ENCODE peak calls at places on chromosomes 13 and 19, in four cellular contexts. One of them, this sample, is unnamed.

GRCh38 chr13:113652404-113653263 is 5.4 kb downstream of the ATP4B start:
- DNase-seq in mammary epithelial cell: no peak
- DNase-seq in MM.1S: no peak
- DNase-seq in CD4-positive, CD25-positive, alpha-beta regulatory T cell: no peak
- DNase-seq in this sample: no peak

GRCh38 chr13:112783135-112783945 is 93.5 kb downstream of the ATP11A start:
- DNase-seq in MM.1S: no peak
- DNase-seq in CD4-positive, CD25-positive, alpha-beta regulatory T cell: no peak
- DNase-seq in mammary epithelial cell: no peak
- DNase-seq in this sample: no peak

GRCh38 chr19:17762505-17763229 is 11.4 kb downstream of the FCHO1 start:
- DNase-seq in MM.1S: no peak
- DNase-seq in mammary epithelial cell: no peak
- DNase-seq in CD4-positive, CD25-positive, alpha-beta regulatory T cell: no peak
- DNase-seq in this sample: no peak

GRCh38 chr13:98781905-98782304 is 29.4 kb upstream of the SLC15A1 start:
- DNase-seq in CD4-positive, CD25-positive, alpha-beta regulatory T cell: no peak
- DNase-seq in MM.1S: no peak
- DNase-seq in mammary epithelial cell: no peak
- DNase-seq in this sample: no peak

GRCh38 chr13:44508562-44509062 is 67.5 kb downstream of the TSC22D1 start:
- DNase-seq in CD4-positive, CD25-positive, alpha-beta regulatory T cell: no peak
- DNase-seq in MM.1S: no peak
- DNase-seq in mammary epithelial cell: no peak
- DNase-seq in this sample: no peak

GRCh38 chr13:112510002-112510780 is 77.8 kb downstream of the TUBGCP3 start:
- DNase-seq in mammary epithelial cell: peak; percentile 14
- DNase-seq in MM.1S: peak; percentile 41
- DNase-seq in CD4-positive, CD25-positive, alpha-beta regulatory T cell: no peak
- DNase-seq in this sample: no peak

GRCh38 chr19:39997595-39998216 is 846 bp downstream of the ZNF546 start:
- DNase-seq in CD4-positive, CD25-positive, alpha-beta regulatory T cell: no peak
- DNase-seq in MM.1S: peak; percentile 26
- DNase-seq in mammary epithelial cell: peak; percentile 5
- DNase-seq in this sample: no peak

GRCh38 chr13:110298221-110298565 is 8.8 kb downstream of the COL4A1 start:
- DNase-seq in MM.1S: no peak
- DNase-seq in CD4-positive, CD25-positive, alpha-beta regulatory T cell: no peak
- DNase-seq in mammary epithelial cell: no peak
- DNase-seq in this sample: no peak

GRCh38 chr19:40332669-40333068 is 15.5 kb downstream of the C19orf47 start:
- DNase-seq in MM.1S: no peak
- DNase-seq in mammary epithelial cell: no peak
- DNase-seq in CD4-positive, CD25-positive, alpha-beta regulatory T cell: no peak
- DNase-seq in this sample: no peak

GRCh38 chr13:29969286-29969685 is 118.9 kb upstream of the UBL3 start:
- DNase-seq in CD4-positive, CD25-positive, alpha-beta regulatory T cell: no peak
- DNase-seq in mammary epithelial cell: peak; percentile 10
- DNase-seq in MM.1S: no peak
- DNase-seq in this sample: no peak

GRCh38 chr13:108981407-108981806 is 352.0 kb downstream of the MYO16 start:
- DNase-seq in MM.1S: no peak
- DNase-seq in CD4-positive, CD25-positive, alpha-beta regulatory T cell: no peak
- DNase-seq in mammary epithelial cell: no peak
- DNase-seq in this sample: no peak

GRCh38 chr13:36919206-36919832 is 719 bp downstream of the SMAD9 start:
- DNase-seq in MM.1S: no peak
- DNase-seq in CD4-positive, CD25-positive, alpha-beta regulatory T cell: no peak
- DNase-seq in mammary epithelial cell: peak; percentile 6
- DNase-seq in this sample: no peak

GRCh38 chr13:108342369-108343289 is 73.1 kb downstream of the TNFSF13B start:
- DNase-seq in CD4-positive, CD25-positive, alpha-beta regulatory T cell: no peak
- DNase-seq in mammary epithelial cell: peak; percentile 6
- DNase-seq in MM.1S: peak; percentile 54
- DNase-seq in this sample: peak; percentile 35

GRCh38 chr13:113211774-113212173 is 2.4 kb downstream of the CUL4A start:
- DNase-seq in mammary epithelial cell: no peak
- DNase-seq in MM.1S: no peak
- DNase-seq in CD4-positive, CD25-positive, alpha-beta regulatory T cell: no peak
- DNase-seq in this sample: no peak

GRCh38 chr19:4993683-4994082 is 24.8 kb downstream of the KDM4B start:
- DNase-seq in MM.1S: no peak
- DNase-seq in mammary epithelial cell: no peak
- DNase-seq in CD4-positive, CD25-positive, alpha-beta regulatory T cell: no peak
- DNase-seq in this sample: no peak

GRCh38 chr19:13195678-13196077 is 45.5 kb downstream of the IER2 start:
- DNase-seq in CD4-positive, CD25-positive, alpha-beta regulatory T cell: peak; percentile 44
- DNase-seq in MM.1S: peak; percentile 60
- DNase-seq in mammary epithelial cell: no peak
- DNase-seq in this sample: peak; percentile 66

GRCh38 chr13:49400755-49401659 is 42.9 kb downstream of the CAB39L start:
- DNase-seq in MM.1S: no peak
- DNase-seq in CD4-positive, CD25-positive, alpha-beta regulatory T cell: no peak
- DNase-seq in mammary epithelial cell: peak; percentile 2
- DNase-seq in this sample: no peak

GRCh38 chr13:102484329-102484728 is 82.5 kb upstream of the FGF14 start:
- DNase-seq in CD4-positive, CD25-positive, alpha-beta regulatory T cell: no peak
- DNase-seq in mammary epithelial cell: peak; percentile 17
- DNase-seq in MM.1S: no peak
- DNase-seq in this sample: no peak

GRCh38 chr13:30421093-30422055 is 919 bp upstream of the UBE2L5 start:
- DNase-seq in mammary epithelial cell: peak; percentile 85
- DNase-seq in CD4-positive, CD25-positive, alpha-beta regulatory T cell: peak; percentile 38
- DNase-seq in MM.1S: peak; percentile 40
- DNase-seq in this sample: peak; percentile 16

GRCh38 chr19:50896591-50897190 is 14.5 kb downstream of the KLK4 start:
- DNase-seq in mammary epithelial cell: peak; percentile 98
- DNase-seq in MM.1S: no peak
- DNase-seq in CD4-positive, CD25-positive, alpha-beta regulatory T cell: no peak
- DNase-seq in this sample: no peak

GRCh38 chr13:32659736-32660135 is 73.5 kb downstream of the PDS5B start:
- DNase-seq in MM.1S: no peak
- DNase-seq in CD4-positive, CD25-positive, alpha-beta regulatory T cell: no peak
- DNase-seq in mammary epithelial cell: no peak
- DNase-seq in this sample: no peak

GRCh38 chr19:45103200-45103624 is 10.2 kb downstream of the PPP1R37 start:
- DNase-seq in MM.1S: no peak
- DNase-seq in CD4-positive, CD25-positive, alpha-beta regulatory T cell: no peak
- DNase-seq in mammary epithelial cell: no peak
- DNase-seq in this sample: peak; percentile 52

GRCh38 chr19:33686687-33687541 is 65.2 kb downstream of the CHST8 start:
- DNase-seq in MM.1S: no peak
- DNase-seq in CD4-positive, CD25-positive, alpha-beta regulatory T cell: no peak
- DNase-seq in mammary epithelial cell: no peak
- DNase-seq in this sample: no peak

GRCh38 chr13:23098508-23098907 is 82.3 kb upstream of the SGCG start:
- DNase-seq in CD4-positive, CD25-positive, alpha-beta regulatory T cell: no peak
- DNase-seq in mammary epithelial cell: no peak
- DNase-seq in MM.1S: no peak
- DNase-seq in this sample: no peak

GRCh38 chr13:92074658-92075057 is 676.2 kb downstream of the GPC5 start:
- DNase-seq in CD4-positive, CD25-positive, alpha-beta regulatory T cell: no peak
- DNase-seq in MM.1S: peak; percentile 50
- DNase-seq in mammary epithelial cell: no peak
- DNase-seq in this sample: no peak

GRCh38 chr19:34259367-34259865 is 5.1 kb downstream of the GARRE1 start:
- DNase-seq in MM.1S: no peak
- DNase-seq in mammary epithelial cell: no peak
- DNase-seq in CD4-positive, CD25-positive, alpha-beta regulatory T cell: no peak
- DNase-seq in this sample: no peak

GRCh38 chr13:69474286-69474685 is 633.3 kb upstream of the ATXN8OS start:
- DNase-seq in mammary epithelial cell: no peak
- DNase-seq in MM.1S: no peak
- DNase-seq in CD4-positive, CD25-positive, alpha-beta regulatory T cell: no peak
- DNase-seq in this sample: no peak

GRCh38 chr13:49560270-49561063 is 24.9 kb downstream of the RCBTB1 start:
- DNase-seq in mammary epithelial cell: peak; percentile 53
- DNase-seq in CD4-positive, CD25-positive, alpha-beta regulatory T cell: no peak
- DNase-seq in MM.1S: no peak
- DNase-seq in this sample: no peak

GRCh38 chr13:30341815-30342570 is 34.6 kb upstream of the KATNAL1 start:
- DNase-seq in mammary epithelial cell: peak; percentile 89
- DNase-seq in MM.1S: no peak
- DNase-seq in CD4-positive, CD25-positive, alpha-beta regulatory T cell: no peak
- DNase-seq in this sample: no peak

GRCh38 chr19:1238373-1239303 is 833 bp upstream of the CBARP start:
- DNase-seq in CD4-positive, CD25-positive, alpha-beta regulatory T cell: no peak
- DNase-seq in mammary epithelial cell: no peak
- DNase-seq in MM.1S: no peak
- DNase-seq in this sample: no peak

GRCh38 chr19:1240925-1241324 is 626 bp upstream of the ATP5F1D start:
- DNase-seq in MM.1S: no peak
- DNase-seq in CD4-positive, CD25-positive, alpha-beta regulatory T cell: no peak
- DNase-seq in mammary epithelial cell: no peak
- DNase-seq in this sample: no peak

GRCh38 chr19:1241417-1242095 is at the start of gene ATP5F1D:
- DNase-seq in mammary epithelial cell: peak; percentile 91
- DNase-seq in CD4-positive, CD25-positive, alpha-beta regulatory T cell: peak; percentile 82
- DNase-seq in MM.1S: peak; percentile 99
- DNase-seq in this sample: peak; percentile 85

GRCh38 chr19:1239420-1239795 is 1.6 kb upstream of the CBARP start:
- DNase-seq in CD4-positive, CD25-positive, alpha-beta regulatory T cell: no peak
- DNase-seq in mammary epithelial cell: no peak
- DNase-seq in MM.1S: no peak
- DNase-seq in this sample: no peak

GRCh38 chr19:1239796-1240737 is 1.5 kb upstream of the ATP5F1D start:
- DNase-seq in CD4-positive, CD25-positive, alpha-beta regulatory T cell: peak; percentile 90
- DNase-seq in MM.1S: peak; percentile 79
- DNase-seq in mammary epithelial cell: peak; percentile 70
- DNase-seq in this sample: peak; percentile 94
- H3K4me1 ChIP-seq in CD4-positive, CD25-positive, alpha-beta regulatory T cell: peaks cover 57% of the 10 kb centered on the region
- H3K4me1 ChIP-seq in MM.1S: peaks cover 17% of the 10 kb centered on the region
- H3K4me1 ChIP-seq in mammary epithelial cell: peaks cover 45% of the 10 kb centered on the region
- H3K4me1 ChIP-seq in this sample: peaks cover 53% of the 10 kb centered on the region

GRCh38 chr13:77095288-77095687 is 68.3 kb upstream of the FBXL3 start:
- DNase-seq in CD4-positive, CD25-positive, alpha-beta regulatory T cell: no peak
- DNase-seq in mammary epithelial cell: no peak
- DNase-seq in MM.1S: no peak
- DNase-seq in this sample: no peak
- H3K4me1 ChIP-seq in CD4-positive, CD25-positive, alpha-beta regulatory T cell: no peaks in the 10 kb centered on the region
- H3K4me1 ChIP-seq in mammary epithelial cell: no peaks in the 10 kb centered on the region
- H3K4me1 ChIP-seq in MM.1S: no peaks in the 10 kb centered on the region
- H3K4me1 ChIP-seq in this sample: no peaks in the 10 kb centered on the region

DNA sequence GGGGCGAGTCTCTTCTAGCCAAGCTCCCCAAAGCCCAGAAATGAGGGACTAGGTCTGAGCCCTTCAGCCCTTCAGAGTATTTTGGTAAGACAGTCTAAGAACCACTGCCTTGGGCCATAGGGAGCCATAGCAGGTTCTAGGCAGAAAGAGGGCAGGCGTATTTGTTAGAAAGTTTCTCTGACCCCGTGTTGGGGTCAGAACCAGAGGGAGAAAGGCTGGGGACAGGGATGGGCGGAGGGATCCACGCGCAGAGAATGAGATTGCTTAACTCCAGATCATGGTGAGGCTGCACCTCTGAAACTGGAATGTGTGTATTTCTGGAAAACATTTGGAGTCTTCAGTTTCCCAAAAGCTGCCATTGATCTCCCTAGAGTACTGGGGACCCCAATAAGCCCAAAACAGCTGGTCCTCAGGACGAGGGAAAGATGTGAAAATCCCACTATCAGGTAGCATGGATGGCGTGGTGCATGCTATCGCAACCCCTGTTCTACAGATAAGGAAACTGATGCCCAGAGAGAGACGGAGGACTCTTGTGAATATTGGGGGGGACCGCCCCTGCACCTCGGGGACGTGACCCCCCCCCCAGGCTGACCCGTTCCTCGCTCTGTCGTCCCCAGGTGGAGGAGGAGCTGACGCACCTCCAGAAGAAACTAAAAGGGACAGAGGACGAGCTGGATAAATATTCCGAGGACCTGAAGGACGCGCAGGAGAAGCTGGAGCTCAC is 703 bp upstream of the TPM4 start:
- DNase-seq in MM.1S: no peak
- DNase-seq in mammary epithelial cell: no peak
- DNase-seq in CD4-positive, CD25-positive, alpha-beta regulatory T cell: no peak
- DNase-seq in this sample: no peak
- H3K4me1 ChIP-seq in MM.1S: peaks cover 26% of the 10 kb centered on the region
- H3K4me1 ChIP-seq in mammary epithelial cell: peaks cover 37% of the 10 kb centered on the region
- H3K4me1 ChIP-seq in CD4-positive, CD25-positive, alpha-beta regulatory T cell: peaks cover 75% of the 10 kb centered on the region
- H3K4me1 ChIP-seq in this sample: peaks cover 78% of the 10 kb centered on the region

GRCh38 chr13:46609726-46610125 is 56.8 kb downstream of the LRCH1 start:
- DNase-seq in mammary epithelial cell: no peak
- DNase-seq in MM.1S: no peak
- DNase-seq in CD4-positive, CD25-positive, alpha-beta regulatory T cell: no peak
- DNase-seq in this sample: no peak
- H3K4me1 ChIP-seq in mammary epithelial cell: peaks cover 18% of the 10 kb centered on the region
- H3K4me1 ChIP-seq in MM.1S: no peaks in the 10 kb centered on the region
- H3K4me1 ChIP-seq in CD4-positive, CD25-positive, alpha-beta regulatory T cell: peaks cover 3% of the 10 kb centered on the region
- H3K4me1 ChIP-seq in this sample: peaks cover 27% of the 10 kb centered on the region